ENCODE peak calls at places on chromosome 19, in four cellular contexts. A is progenitor cell of endocrine pancreas, M is mesothelial cell of epicardium, G is C1 segment of cervical spinal cord. E is an unnamed sample.
A peak's percentile ranks its signal among the peaks of the same experiment; 100 is the strongest.

GRCh38 chr19:44673510-44673909 is 2.2 kb downstream of the CEACAM19 start:
- DNase-seq in M (no peak), A (no peak), G (no peak), E (no peak)

GRCh38 chr19:12689581-12690216 is 1.9 kb downstream of the GNG14 start:
- DNase-seq in M (no peak), G (no peak), A (no peak), E (no peak)

GRCh38 chr19:1259206-1259872 is 9.8 kb upstream of the CIRBP start:
- DNase-seq in A (no peak), G (no peak), M (no peak), E (peak; percentile 69)

GRCh38 chr19:58054792-58055482 is 4.1 kb upstream of the ZNF135 start:
- DNase-seq in M (no peak), A (no peak), G (no peak), E (no peak)

GRCh38 chr19:7072541-7072940 is 3.0 kb downstream of the ZNF557 start:
- DNase-seq in G (no peak), M (no peak), A (no peak), E (no peak)

GRCh38 chr19:29583196-29584006 is 22.7 kb upstream of the POP4 start:
- DNase-seq in M (no peak), G (no peak), A (no peak), E (no peak)

GRCh38 chr19:39363909-39364457 is 21.8 kb downstream of the SAMD4B start:
- DNase-seq in M (no peak), A (no peak), G (peak; percentile 83), E (no peak)

GRCh38 chr19:11381535-11382369 is 2.4 kb downstream of the EPOR start:
- DNase-seq in G (no peak), M (no peak), A (peak; percentile 38), E (peak; percentile 64)

GRCh38 chr19:2476451-2477140 is 669 bp downstream of the GADD45B start:
- DNase-seq in G (no peak), M (no peak), A (no peak), E (no peak)

GRCh38 chr19:55492362-55492944 is 4.2 kb downstream of the SSC5D start:
- DNase-seq in A (no peak), G (no peak), M (no peak), E (no peak)

GRCh38 chr19:45496349-45496953 is 396 bp downstream of the RTN2 start:
- DNase-seq in M (peak; percentile 61), G (no peak), A (peak; percentile 66), E (no peak)

GRCh38 chr19:11421607-11422098 is 2.5 kb upstream of the RGL3 start:
- DNase-seq in A (no peak), G (no peak), M (no peak), E (peak; percentile 33)

GRCh38 chr19:46474211-46474610 is 2.8 kb upstream of the PNMA8A start:
- DNase-seq in A (no peak), G (no peak), M (no peak), E (no peak)

GRCh38 chr19:2602391-2603181 is 99.9 kb downstream of the GNG7 start:
- DNase-seq in M (no peak), A (no peak), G (peak; percentile 45), E (no peak)

GRCh38 chr19:18894254-18895037 is 1.5 kb downstream of the CERS1 start:
- DNase-seq in A (no peak), M (peak; percentile 36), G (peak; percentile 91), E (no peak)

GRCh38 chr19:3981373-3981735 is 3.9 kb downstream of the EEF2 start:
- DNase-seq in M (no peak), A (no peak), G (no peak), E (no peak)

GRCh38 chr19:48511800-48512503 is at the start of gene LMTK3:
- DNase-seq in A (no peak), G (peak; percentile 67), M (no peak), E (peak; percentile 95)